ENCODE peak calls at places on chromosomes 6 and 20, in nine cellular contexts. One of them, this sample, is unnamed.
A peak's percentile ranks its signal among the peaks of the same experiment; 100 is the strongest.

GRCh38 chr6:105994522-105995402 is 91.4 kb upstream of the PRDM1 start:
- DNase-seq in esophagus muscularis mucosa: no peak
- DNase-seq in CD8-positive, alpha-beta memory T cell: peak; percentile 68
- DNase-seq in psoas muscle: peak; percentile 60
- DNase-seq in neuronal stem cell: peak; percentile 67
- DNase-seq in mesendoderm: peak; percentile 83
- DNase-seq in pancreas: no peak
- DNase-seq in sigmoid colon: peak; percentile 69
- DNase-seq in left ventricle myocardium inferior: peak; percentile 41
- DNase-seq in this sample: no peak

GRCh38 chr6:42138630-42139619 is 3.5 kb downstream of the C6orf132 start:
- DNase-seq in esophagus muscularis mucosa: no peak
- DNase-seq in CD8-positive, alpha-beta memory T cell: no peak
- DNase-seq in psoas muscle: no peak
- DNase-seq in neuronal stem cell: peak; percentile 58
- DNase-seq in mesendoderm: peak; percentile 85
- DNase-seq in pancreas: no peak
- DNase-seq in sigmoid colon: no peak
- DNase-seq in left ventricle myocardium inferior: no peak
- DNase-seq in this sample: no peak

GRCh38 chr20:4633379-4633778 is 88.3 kb upstream of the PRND start:
- DNase-seq in esophagus muscularis mucosa: no peak
- DNase-seq in CD8-positive, alpha-beta memory T cell: no peak
- DNase-seq in psoas muscle: no peak
- DNase-seq in neuronal stem cell: no peak
- DNase-seq in mesendoderm: peak; percentile 66
- DNase-seq in pancreas: no peak
- DNase-seq in sigmoid colon: no peak
- DNase-seq in left ventricle myocardium inferior: no peak
- DNase-seq in this sample: no peak

GRCh38 chr20:43530321-43531090 is 23.0 kb downstream of the L3MBTL1 start:
- DNase-seq in esophagus muscularis mucosa: no peak
- DNase-seq in CD8-positive, alpha-beta memory T cell: no peak
- DNase-seq in psoas muscle: no peak
- DNase-seq in neuronal stem cell: no peak
- DNase-seq in mesendoderm: no peak
- DNase-seq in pancreas: no peak
- DNase-seq in sigmoid colon: no peak
- DNase-seq in left ventricle myocardium inferior: no peak
- DNase-seq in this sample: no peak

GRCh38 chr20:59359908-59360307 is 59.5 kb downstream of the EDN3 start:
- DNase-seq in esophagus muscularis mucosa: no peak
- DNase-seq in CD8-positive, alpha-beta memory T cell: no peak
- DNase-seq in psoas muscle: no peak
- DNase-seq in neuronal stem cell: no peak
- DNase-seq in mesendoderm: no peak
- DNase-seq in pancreas: no peak
- DNase-seq in sigmoid colon: no peak
- DNase-seq in left ventricle myocardium inferior: no peak
- DNase-seq in this sample: no peak

GRCh38 chr6:149967591-149967990 is 3.8 kb downstream of the ULBP1 start:
- DNase-seq in esophagus muscularis mucosa: no peak
- DNase-seq in CD8-positive, alpha-beta memory T cell: no peak
- DNase-seq in psoas muscle: no peak
- DNase-seq in neuronal stem cell: no peak
- DNase-seq in mesendoderm: no peak
- DNase-seq in pancreas: no peak
- DNase-seq in sigmoid colon: no peak
- DNase-seq in left ventricle myocardium inferior: no peak
- DNase-seq in this sample: no peak

GRCh38 chr6:81547149-81547548 is 205.3 kb downstream of the TENT5A start:
- DNase-seq in esophagus muscularis mucosa: no peak
- DNase-seq in CD8-positive, alpha-beta memory T cell: no peak
- DNase-seq in psoas muscle: no peak
- DNase-seq in neuronal stem cell: no peak
- DNase-seq in mesendoderm: no peak
- DNase-seq in pancreas: no peak
- DNase-seq in sigmoid colon: no peak
- DNase-seq in left ventricle myocardium inferior: no peak
- DNase-seq in this sample: no peak

GRCh38 chr20:35907017-35907685 is 47.2 kb downstream of the SCAND1 start:
- DNase-seq in esophagus muscularis mucosa: no peak
- DNase-seq in CD8-positive, alpha-beta memory T cell: no peak
- DNase-seq in psoas muscle: peak; percentile 28
- DNase-seq in neuronal stem cell: no peak
- DNase-seq in mesendoderm: no peak
- DNase-seq in pancreas: no peak
- DNase-seq in sigmoid colon: no peak
- DNase-seq in left ventricle myocardium inferior: peak; percentile 49
- DNase-seq in this sample: no peak

GRCh38 chr20:4867036-4867435 is 134.3 kb downstream of the SLC23A2 start:
- DNase-seq in esophagus muscularis mucosa: no peak
- DNase-seq in CD8-positive, alpha-beta memory T cell: no peak
- DNase-seq in psoas muscle: no peak
- DNase-seq in neuronal stem cell: no peak
- DNase-seq in mesendoderm: peak; percentile 7
- DNase-seq in pancreas: no peak
- DNase-seq in sigmoid colon: no peak
- DNase-seq in left ventricle myocardium inferior: no peak
- DNase-seq in this sample: no peak

GRCh38 chr6:38337819-38338465 is 301.8 kb downstream of the BTBD9 start:
- DNase-seq in esophagus muscularis mucosa: no peak
- DNase-seq in CD8-positive, alpha-beta memory T cell: no peak
- DNase-seq in psoas muscle: no peak
- DNase-seq in neuronal stem cell: no peak
- DNase-seq in mesendoderm: no peak
- DNase-seq in pancreas: no peak
- DNase-seq in sigmoid colon: no peak
- DNase-seq in left ventricle myocardium inferior: no peak
- DNase-seq in this sample: no peak

GRCh38 chr6:36098920-36099647 is 31.2 kb upstream of the MAPK13 start:
- DNase-seq in esophagus muscularis mucosa: no peak
- DNase-seq in CD8-positive, alpha-beta memory T cell: no peak
- DNase-seq in psoas muscle: no peak
- DNase-seq in neuronal stem cell: no peak
- DNase-seq in mesendoderm: peak; percentile 77
- DNase-seq in pancreas: no peak
- DNase-seq in sigmoid colon: no peak
- DNase-seq in left ventricle myocardium inferior: no peak
- DNase-seq in this sample: no peak

GRCh38 chr6:167093922-167094432 is 28.9 kb upstream of the CCR6 start:
- DNase-seq in esophagus muscularis mucosa: no peak
- DNase-seq in CD8-positive, alpha-beta memory T cell: peak; percentile 90
- DNase-seq in psoas muscle: no peak
- DNase-seq in neuronal stem cell: no peak
- DNase-seq in mesendoderm: no peak
- DNase-seq in pancreas: no peak
- DNase-seq in sigmoid colon: no peak
- DNase-seq in left ventricle myocardium inferior: no peak
- DNase-seq in this sample: no peak

GRCh38 chr6:130708338-130708737 is 118.9 kb upstream of the SMLR1 start:
- DNase-seq in esophagus muscularis mucosa: no peak
- DNase-seq in CD8-positive, alpha-beta memory T cell: no peak
- DNase-seq in psoas muscle: no peak
- DNase-seq in neuronal stem cell: no peak
- DNase-seq in mesendoderm: no peak
- DNase-seq in pancreas: no peak
- DNase-seq in sigmoid colon: no peak
- DNase-seq in left ventricle myocardium inferior: no peak
- DNase-seq in this sample: no peak

GRCh38 chr6:31467151-31467550 is 30.8 kb upstream of the MICB start:
- DNase-seq in esophagus muscularis mucosa: peak; percentile 68
- DNase-seq in CD8-positive, alpha-beta memory T cell: no peak
- DNase-seq in psoas muscle: no peak
- DNase-seq in neuronal stem cell: no peak
- DNase-seq in mesendoderm: peak; percentile 21
- DNase-seq in pancreas: no peak
- DNase-seq in sigmoid colon: no peak
- DNase-seq in left ventricle myocardium inferior: no peak
- DNase-seq in this sample: no peak

GRCh38 chr20:19560876-19561480 is 197.1 kb upstream of the RIN2 start:
- DNase-seq in esophagus muscularis mucosa: no peak
- DNase-seq in CD8-positive, alpha-beta memory T cell: no peak
- DNase-seq in psoas muscle: no peak
- DNase-seq in neuronal stem cell: no peak
- DNase-seq in mesendoderm: no peak
- DNase-seq in pancreas: no peak
- DNase-seq in sigmoid colon: no peak
- DNase-seq in left ventricle myocardium inferior: no peak
- DNase-seq in this sample: no peak

GRCh38 chr6:149387787-149388512 is 12.1 kb upstream of the SUMO4 start:
- DNase-seq in esophagus muscularis mucosa: no peak
- DNase-seq in CD8-positive, alpha-beta memory T cell: no peak
- DNase-seq in psoas muscle: no peak
- DNase-seq in neuronal stem cell: no peak
- DNase-seq in mesendoderm: no peak
- DNase-seq in pancreas: no peak
- DNase-seq in sigmoid colon: no peak
- DNase-seq in left ventricle myocardium inferior: no peak
- DNase-seq in this sample: no peak

GRCh38 chr6:43263314-43264178 is 20.3 kb downstream of the TTBK1 start:
- DNase-seq in esophagus muscularis mucosa: no peak
- DNase-seq in CD8-positive, alpha-beta memory T cell: peak; percentile 81
- DNase-seq in psoas muscle: peak; percentile 68
- DNase-seq in neuronal stem cell: no peak
- DNase-seq in mesendoderm: peak; percentile 86
- DNase-seq in pancreas: peak; percentile 79
- DNase-seq in sigmoid colon: peak; percentile 82
- DNase-seq in left ventricle myocardium inferior: peak; percentile 74
- DNase-seq in this sample: peak; percentile 74

GRCh38 chr6:16429669-16430068 is 191.3 kb downstream of the GMPR start:
- DNase-seq in esophagus muscularis mucosa: no peak
- DNase-seq in CD8-positive, alpha-beta memory T cell: no peak
- DNase-seq in psoas muscle: no peak
- DNase-seq in neuronal stem cell: no peak
- DNase-seq in mesendoderm: no peak
- DNase-seq in pancreas: no peak
- DNase-seq in sigmoid colon: no peak
- DNase-seq in left ventricle myocardium inferior: no peak
- DNase-seq in this sample: no peak

GRCh38 chr6:73047801-73048200 is 177.5 kb downstream of the KHDC1L start:
- DNase-seq in esophagus muscularis mucosa: no peak
- DNase-seq in CD8-positive, alpha-beta memory T cell: no peak
- DNase-seq in psoas muscle: no peak
- DNase-seq in neuronal stem cell: no peak
- DNase-seq in mesendoderm: no peak
- DNase-seq in pancreas: no peak
- DNase-seq in sigmoid colon: no peak
- DNase-seq in left ventricle myocardium inferior: no peak
- DNase-seq in this sample: no peak

GRCh38 chr20:38547288-38547825 is 33.6 kb upstream of the ADIG start:
- DNase-seq in esophagus muscularis mucosa: no peak
- DNase-seq in CD8-positive, alpha-beta memory T cell: no peak
- DNase-seq in psoas muscle: no peak
- DNase-seq in neuronal stem cell: no peak
- DNase-seq in mesendoderm: no peak
- DNase-seq in pancreas: no peak
- DNase-seq in sigmoid colon: no peak
- DNase-seq in left ventricle myocardium inferior: no peak
- DNase-seq in this sample: no peak

DNA sequence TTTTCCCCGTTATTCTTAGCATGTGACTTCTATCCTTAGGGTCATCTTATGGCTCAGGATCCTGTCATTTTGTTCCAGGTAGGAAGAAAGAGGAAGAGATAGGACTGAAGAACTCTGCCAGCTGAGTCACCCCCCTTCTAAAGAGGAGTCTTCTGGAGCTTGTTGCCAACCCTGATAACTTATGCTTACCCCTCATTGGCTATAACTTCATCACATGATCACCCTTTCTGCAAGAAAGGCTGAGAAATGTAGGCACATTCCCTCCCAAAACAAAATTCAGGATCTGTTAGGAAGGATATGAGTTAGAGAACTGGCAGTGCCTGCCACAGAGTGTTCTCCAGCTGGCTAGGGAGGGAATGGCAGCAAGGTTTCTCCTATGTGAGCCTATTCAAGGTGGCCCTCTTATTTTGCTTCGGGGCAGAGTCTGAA is 35.6 kb downstream of the ARFGEF2 start:
- DNase-seq in esophagus muscularis mucosa: no peak
- DNase-seq in CD8-positive, alpha-beta memory T cell: no peak
- DNase-seq in psoas muscle: no peak
- DNase-seq in neuronal stem cell: no peak
- DNase-seq in mesendoderm: peak; percentile 20
- DNase-seq in pancreas: no peak
- DNase-seq in sigmoid colon: no peak
- DNase-seq in left ventricle myocardium inferior: no peak
- DNase-seq in this sample: no peak
- H3K27ac ChIP-seq in esophagus muscularis mucosa: no peak overlapping the region
- H3K27ac ChIP-seq in CD8-positive, alpha-beta memory T cell: no peak overlapping the region
- H3K27ac ChIP-seq in psoas muscle: peak overlapping the region; percentile 16
- H3K27ac ChIP-seq in neuronal stem cell: no peak overlapping the region
- H3K27ac ChIP-seq in mesendoderm: peak overlapping the region; percentile 17
- H3K27ac ChIP-seq in pancreas: no peak overlapping the region
- H3K27ac ChIP-seq in sigmoid colon: no peak overlapping the region
- H3K27ac ChIP-seq in left ventricle myocardium inferior: peak overlapping the region; percentile 75
- H3K27ac ChIP-seq in this sample: no peak overlapping the region

DNA sequence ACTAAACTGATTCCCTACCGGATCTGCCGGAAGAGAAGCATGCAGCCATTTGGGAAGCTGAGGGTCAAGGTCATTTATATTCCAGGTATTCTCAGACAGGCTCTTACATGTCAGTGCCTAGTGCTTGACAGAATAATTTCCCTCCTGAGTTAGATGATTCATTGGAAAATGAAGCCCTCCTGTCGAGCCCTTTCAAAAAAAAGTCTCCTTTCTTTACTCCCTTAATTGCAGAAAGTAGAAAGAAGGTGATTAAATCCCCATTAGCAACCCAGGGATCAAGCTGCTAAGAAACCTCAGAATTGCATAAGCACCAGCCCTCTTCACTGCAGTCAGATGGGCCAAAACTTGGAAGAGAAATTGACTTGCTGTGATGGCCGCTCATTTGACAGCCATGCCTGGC is 60.9 kb upstream of the ARMH2 start:
- DNase-seq in esophagus muscularis mucosa: no peak
- DNase-seq in CD8-positive, alpha-beta memory T cell: no peak
- DNase-seq in psoas muscle: no peak
- DNase-seq in neuronal stem cell: no peak
- DNase-seq in mesendoderm: no peak
- DNase-seq in pancreas: no peak
- DNase-seq in sigmoid colon: no peak
- DNase-seq in left ventricle myocardium inferior: no peak
- DNase-seq in this sample: no peak
- H3K36me3 ChIP-seq in esophagus muscularis mucosa: peaks cover 30% of the 10 kb centered on the region
- H3K36me3 ChIP-seq in CD8-positive, alpha-beta memory T cell: peaks cover 74% of the 10 kb centered on the region
- H3K36me3 ChIP-seq in psoas muscle: peaks cover 65% of the 10 kb centered on the region
- H3K36me3 ChIP-seq in neuronal stem cell: no peaks in the 10 kb centered on the region
- H3K36me3 ChIP-seq in mesendoderm: no peaks in the 10 kb centered on the region
- H3K36me3 ChIP-seq in pancreas: no peaks in the 10 kb centered on the region
- H3K36me3 ChIP-seq in sigmoid colon: no peaks in the 10 kb centered on the region
- H3K36me3 ChIP-seq in left ventricle myocardium inferior: peaks cover 4% of the 10 kb centered on the region
- H3K36me3 ChIP-seq in this sample: no peaks in the 10 kb centered on the region

GRCh38 chr6:29826271-29826670 is 1.4 kb upstream of the HLA-G start:
- DNase-seq in esophagus muscularis mucosa: no peak
- DNase-seq in CD8-positive, alpha-beta memory T cell: no peak
- DNase-seq in psoas muscle: no peak
- DNase-seq in neuronal stem cell: no peak
- DNase-seq in mesendoderm: no peak
- DNase-seq in pancreas: no peak
- DNase-seq in sigmoid colon: no peak
- DNase-seq in left ventricle myocardium inferior: no peak
- DNase-seq in this sample: no peak
- H3K4me3 ChIP-seq in esophagus muscularis mucosa: no peak overlapping the region
- H3K4me3 ChIP-seq in CD8-positive, alpha-beta memory T cell: no peak overlapping the region
- H3K4me3 ChIP-seq in psoas muscle: no peak overlapping the region
- H3K4me3 ChIP-seq in neuronal stem cell: no peak overlapping the region
- H3K4me3 ChIP-seq in mesendoderm: no peak overlapping the region
- H3K4me3 ChIP-seq in pancreas: no peak overlapping the region
- H3K4me3 ChIP-seq in sigmoid colon: no peak overlapping the region
- H3K4me3 ChIP-seq in left ventricle myocardium inferior: no peak overlapping the region
- H3K4me3 ChIP-seq in this sample: no peak overlapping the region

GRCh38 chr6:111559193-111560097 is 46.2 kb downstream of the TRAF3IP2 start:
- DNase-seq in esophagus muscularis mucosa: no peak
- DNase-seq in CD8-positive, alpha-beta memory T cell: no peak
- DNase-seq in psoas muscle: peak; percentile 35
- DNase-seq in neuronal stem cell: no peak
- DNase-seq in mesendoderm: no peak
- DNase-seq in pancreas: no peak
- DNase-seq in sigmoid colon: no peak
- DNase-seq in left ventricle myocardium inferior: no peak
- DNase-seq in this sample: no peak
- H3K27ac ChIP-seq in esophagus muscularis mucosa: peak overlapping the region; percentile 87
- H3K27ac ChIP-seq in CD8-positive, alpha-beta memory T cell: no peak overlapping the region
- H3K27ac ChIP-seq in psoas muscle: peak overlapping the region; percentile 74
- H3K27ac ChIP-seq in neuronal stem cell: no peak overlapping the region
- H3K27ac ChIP-seq in mesendoderm: no peak overlapping the region
- H3K27ac ChIP-seq in pancreas: no peak overlapping the region
- H3K27ac ChIP-seq in sigmoid colon: peak overlapping the region; percentile 70
- H3K27ac ChIP-seq in left ventricle myocardium inferior: peak overlapping the region; percentile 80
- H3K27ac ChIP-seq in this sample: peak overlapping the region; percentile 85